ENCODE peak calls at places on chromosome 6, in four cellular contexts. U is GM10248, G is posterior vena cava, E is NCI-H226. W is an unnamed sample.

GRCh38 chr6:43254138-43254817 is 11.0 kb downstream of the TTBK1 start:
- DNase-seq in U (no peak), G (no peak), E (no peak), W (no peak)

GRCh38 chr6:101545171-101545570 is 151.7 kb downstream of the GRIK2 start:
- DNase-seq in U (no peak), G (no peak), E (peak), W (no peak)

GRCh38 chr6:112806163-112806900 is 459.2 kb downstream of the RFPL4B start:
- DNase-seq in U (no peak), G (no peak), E (no peak), W (no peak)

GRCh38 chr6:43171284-43172126 is 436 bp downstream of the SRF start:
- DNase-seq in U (no peak), G (no peak), E (no peak), W (peak)

GRCh38 chr6:130893277-130893676 is 66.1 kb downstream of the SMLR1 start:
- DNase-seq in U (no peak), G (no peak), E (no peak), W (no peak)

GRCh38 chr6:142942805-142943227 is 2.2 kb downstream of the HIVEP2 start:
- DNase-seq in U (no peak), G (no peak), E (no peak), W (peak)

GRCh38 chr6:170503414-170503761 is 49.7 kb downstream of the PSMB1 start:
- DNase-seq in U (no peak), G (no peak), E (no peak), W (no peak)

GRCh38 chr6:81938991-81939773 is 186.7 kb upstream of the TENT5A start:
- DNase-seq in U (no peak), G (no peak), E (peak), W (no peak)

GRCh38 chr6:169199625-169200335 is 53.9 kb downstream of the THBS2 start:
- DNase-seq in U (no peak), G (no peak), E (no peak), W (no peak)

GRCh38 chr6:22821664-22822320 is 252.4 kb downstream of the HDGFL1 start:
- DNase-seq in U (no peak), G (no peak), E (peak), W (no peak)

GRCh38 chr6:29702519-29703103 is 20.6 kb upstream of the HLA-F start:
- DNase-seq in U (peak), G (no peak), E (peak), W (peak)

GRCh38 chr6:140401666-140402255 is 1027.3 kb upstream of the CITED2 start:
- DNase-seq in U (no peak), G (no peak), E (peak), W (no peak)

GRCh38 chr6:136608991-136609390 is 58.8 kb upstream of the MAP7 start:
- DNase-seq in U (no peak), G (no peak), E (peak), W (no peak)

GRCh38 chr6:166394036-166394892 is 11.5 kb upstream of the MPC1 start:
- DNase-seq in U (no peak), G (no peak), E (no peak), W (no peak)

GRCh38 chr6:12957321-12958051 is 240.9 kb downstream of the PHACTR1 start:
- DNase-seq in U (peak), G (peak), E (peak), W (peak)

GRCh38 chr6:167469101-167469500 is 144.2 kb downstream of the TTLL2 start:
- DNase-seq in U (no peak), G (no peak), E (no peak), W (no peak)

GRCh38 chr6:21732731-21733130 is 139.2 kb downstream of the SOX4 start:
- DNase-seq in U (no peak), G (no peak), E (no peak), W (no peak)

W was measured in germinal center.